ENCODE peak calls at places on chromosomes 5 and 9, in eight cellular contexts. Q, Y, F, T, R, U, J and W are unnamed samples.

GRCh38 chr9:38066907-38067610 is 2.0 kb downstream of the SHB start:
- DNase-seq in U (no peak), Y (peak; percentile 56), Q (no peak), F (peak; percentile 57), J (no peak), R (peak; percentile 86), T (no peak), W (no peak)

GRCh38 chr5:7927466-7928375 is 58.8 kb downstream of the MTRR start:
- DNase-seq in R (peak; percentile 52), F (peak; percentile 21), J (peak; percentile 13), Y (peak; percentile 74), U (peak; percentile 7), Q (peak; percentile 72), T (peak; percentile 39), W (peak; percentile 27)

GRCh38 chr9:4833781-4834560 is 41.2 kb downstream of the RCL1 start:
- DNase-seq in J (no peak), Q (no peak), F (no peak), Y (peak; percentile 62), R (no peak), T (no peak), U (no peak), W (no peak)

GRCh38 chr9:136363106-136363605 is 388 bp downstream of the DNLZ start:
- DNase-seq in T (peak; percentile 86), F (peak; percentile 99), Y (peak; percentile 97), U (peak; percentile 54), Q (peak; percentile 88), J (peak; percentile 77), R (peak; percentile 99), W (peak; percentile 81)

GRCh38 chr9:113632776-113633590 is 169.5 kb downstream of the RGS3 start:
- DNase-seq in Q (peak; percentile 57), J (no peak), Y (peak; percentile 55), R (no peak), F (no peak), T (no peak), U (no peak), W (no peak)

GRCh38 chr5:158471179-158471924 is 612.4 kb upstream of the CLINT1 start:
- DNase-seq in F (no peak), J (no peak), R (no peak), T (no peak), Q (no peak), U (no peak), Y (no peak), W (no peak)

GRCh38 chr5:128965011-128965637 is at the start of gene SLC27A6:
- DNase-seq in Q (no peak), T (no peak), R (peak; percentile 57), U (no peak), J (no peak), F (peak; percentile 54), Y (peak; percentile 8), W (no peak)

GRCh38 chr9:90365646-90366045 is 277.0 kb downstream of the DIRAS2 start:
- DNase-seq in J (no peak), U (no peak), T (no peak), Y (peak; percentile 16), Q (no peak), F (no peak), R (no peak), W (no peak)

GRCh38 chr5:147460380-147460779 is 49.5 kb downstream of the DPYSL3 start:
- DNase-seq in R (no peak), J (no peak), Q (no peak), T (no peak), F (no peak), Y (no peak), U (no peak), W (no peak)

GRCh38 chr5:147461915-147462314 is 48.0 kb downstream of the DPYSL3 start:
- DNase-seq in J (no peak), U (no peak), Y (peak; percentile 22), R (no peak), Q (no peak), T (no peak), F (no peak), W (no peak)

GRCh38 chr5:147466581-147466980 is 43.3 kb downstream of the DPYSL3 start:
- DNase-seq in T (no peak), R (no peak), Q (no peak), U (no peak), Y (no peak), F (no peak), J (no peak), W (no peak)

GRCh38 chr5:147467973-147468508 is 41.8 kb downstream of the DPYSL3 start:
- DNase-seq in J (no peak), Y (peak; percentile 13), F (no peak), T (no peak), U (no peak), Q (no peak), R (no peak), W (no peak)

DNA sequence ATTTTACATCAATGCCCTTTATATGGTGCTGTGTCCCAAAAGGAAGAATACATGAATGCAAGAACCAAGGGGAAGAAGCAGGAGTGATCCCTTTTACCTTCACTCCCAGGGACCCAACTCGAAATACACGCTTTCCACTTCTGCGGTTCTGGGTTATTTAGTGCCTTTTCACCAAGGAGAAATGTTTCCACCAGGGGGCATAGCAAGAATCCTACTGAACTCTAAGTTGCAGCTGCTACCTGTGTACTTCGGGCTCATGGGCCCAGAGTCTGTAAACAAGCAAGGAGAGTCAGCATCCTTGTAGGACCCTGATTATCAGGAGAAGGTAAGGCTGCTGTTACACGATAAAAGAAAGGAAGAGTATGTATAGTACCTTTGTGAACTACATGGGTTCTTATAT is 45.7 kb downstream of the DPYSL3 start:
- DNase-seq in Y (peak; percentile 83), U (no peak), T (peak; percentile 11), J (no peak), R (no peak), F (no peak), Q (peak; percentile 46), W (no peak)
- TF ChIP-seq CTCF in Y (peak; percentile 82), U (peak; percentile 53), T (peak; percentile 40), J (peak; percentile 50), R (no peak), F (peak; percentile 46), Q (peak; percentile 68), W (peak; percentile 51)

GRCh38 chr5:161548472-161549094 is 2.1 kb upstream of the GABRB2 start:
- DNase-seq in J (no peak), R (peak; percentile 64), T (no peak), F (no peak), Y (no peak), Q (no peak), U (no peak), W (no peak)
- H3K4me3 ChIP-seq in J (no peak overlapping the region), R (no peak overlapping the region), T (no peak overlapping the region), F (no peak overlapping the region), Y (no peak overlapping the region), Q (no peak overlapping the region), U (no peak overlapping the region), W (peak overlapping the region; percentile 9)

GRCh38 chr9:130685104-130685503 is 8.5 kb upstream of the EXOSC2 start:
- DNase-seq in T (no peak), F (no peak), Q (no peak), J (no peak), Y (no peak), R (no peak), U (no peak), W (no peak)

GRCh38 chr9:130681769-130682489 is 11.7 kb upstream of the EXOSC2 start:
- DNase-seq in T (no peak), Y (no peak), Q (no peak), R (peak; percentile 78), U (no peak), J (no peak), F (no peak), W (no peak)

GRCh38 chr9:130687615-130688014 is 6.0 kb upstream of the EXOSC2 start:
- DNase-seq in F (no peak), Q (no peak), T (no peak), Y (no peak), U (no peak), R (no peak), J (no peak), W (no peak)

GRCh38 chr9:130680836-130681768 is 12.5 kb upstream of the EXOSC2 start:
- DNase-seq in F (peak; percentile 82), J (peak; percentile 38), R (peak; percentile 93), Q (peak; percentile 76), U (peak; percentile 56), T (peak; percentile 70), Y (peak; percentile 87), W (peak; percentile 55)

DNA sequence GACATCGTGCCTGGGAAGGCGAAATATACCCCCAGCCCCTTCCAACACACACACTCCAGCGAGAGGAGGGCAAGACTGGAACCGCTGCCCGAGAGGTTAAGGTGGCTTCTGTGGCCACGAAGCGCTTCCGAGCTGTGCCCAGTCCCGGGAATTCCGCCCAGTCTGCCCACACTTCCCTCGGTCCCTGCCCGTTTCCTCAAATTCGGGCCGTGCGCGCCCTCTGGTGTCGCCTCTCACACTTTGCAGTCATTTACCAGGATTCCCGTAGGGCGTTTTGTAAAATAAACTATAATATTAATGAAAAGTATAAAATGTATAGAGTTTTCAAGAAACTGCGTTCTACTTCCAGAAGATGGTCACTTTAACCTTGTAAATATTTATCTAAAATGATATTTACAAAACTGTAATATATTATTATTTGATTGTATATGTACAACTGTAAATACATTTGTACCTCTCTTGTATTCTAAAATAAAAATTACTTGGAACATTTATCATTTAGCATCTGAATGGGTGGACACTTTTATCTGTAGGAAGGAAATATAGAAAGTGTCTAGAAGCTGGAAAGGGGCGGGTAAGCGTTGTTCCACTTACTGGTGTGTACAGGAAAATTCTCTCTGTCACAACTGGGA is 11.0 kb upstream of the EXOSC2 start:
- DNase-seq in Q (peak; percentile 42), T (peak; percentile 62), R (peak; percentile 92), F (peak; percentile 81), U (no peak), J (no peak), Y (peak; percentile 72), W (no peak)
- TF ChIP-seq CTCF in Q (peak; percentile 87), T (peak; percentile 90), R (peak; percentile 82), F (peak; percentile 82), U (peak; percentile 83), J (peak; percentile 88), Y (peak; percentile 91), W (peak; percentile 80)

GRCh38 chr5:112738180-112738560 is 485 bp downstream of the APC start:
- DNase-seq in J (no peak), Y (peak; percentile 16), F (no peak), R (no peak), Q (peak; percentile 21), T (no peak), U (no peak), W (no peak)
- H3K4me3 ChIP-seq in J (peak overlapping the region; percentile 79), Y (peak overlapping the region; percentile 92), F (peak overlapping the region; percentile 71), R (peak overlapping the region; percentile 25), Q (peak overlapping the region; percentile 84), T (peak overlapping the region; percentile 86), U (peak overlapping the region; percentile 56), W (peak overlapping the region; percentile 72)

GRCh38 chr9:9003184-9003583 is 1203.6 kb upstream of the DMAC1 start:
- DNase-seq in T (peak; percentile 16), U (no peak), J (peak; percentile 11), Y (peak; percentile 4), Q (peak; percentile 13), F (no peak), R (no peak), W (peak; percentile 13)
- TF ChIP-seq CTCF in T (peak; percentile 43), U (peak; percentile 30), J (peak; percentile 14), Y (no peak), Q (peak; percentile 29), F (peak; percentile 25), R (no peak), W (peak; percentile 24)